ENCODE peak calls at places on chromosomes 13 and 19, in seven cellular contexts. N is ovary, D is tibial nerve, Q is right lobe of liver, Z is breast epithelium, C is IMR-90, K is H1. G is an unnamed sample.
A peak's percentile ranks its signal among the peaks of the same experiment; 100 is the strongest.

GRCh38 chr13:34578471-34578870 is 363.6 kb upstream of the NBEA start:
- DNase-seq in Z (peak; percentile 32), C (no peak), N (no peak), K (no peak), D (no peak), Q (no peak), G (no peak)

GRCh38 chr13:81639984-81640582 is 1299.2 kb upstream of the SPRY2 start:
- DNase-seq in Q (no peak), C (no peak), K (no peak), N (no peak), Z (no peak), D (no peak), G (peak; percentile 65)

GRCh38 chr19:19113040-19113541 is 25.2 kb downstream of the TMEM161A start:
- DNase-seq in N (no peak), D (no peak), C (peak; percentile 74), K (no peak), Q (peak; percentile 44), Z (no peak), G (no peak)

GRCh38 chr13:80979035-80979641 is 638.2 kb upstream of the SPRY2 start:
- DNase-seq in K (peak; percentile 15), D (no peak), C (peak; percentile 54), N (no peak), Z (no peak), Q (peak; percentile 55), G (peak; percentile 71)

GRCh38 chr13:44283598-44283997 is 90.0 kb upstream of the SERP2 start:
- DNase-seq in C (no peak), Z (no peak), N (no peak), D (no peak), K (no peak), Q (no peak), G (no peak)

GRCh38 chr13:34391071-34391470 is 551.0 kb upstream of the NBEA start:
- DNase-seq in Z (no peak), C (peak; percentile 5), N (no peak), D (no peak), Q (no peak), K (no peak), G (no peak)

GRCh38 chr13:113485545-113485944 is 5.0 kb downstream of the DCUN1D2 start:
- DNase-seq in Q (no peak), C (no peak), N (no peak), K (no peak), D (no peak), Z (no peak), G (no peak)

GRCh38 chr19:10979950-10980349 is 19.1 kb downstream of the SMARCA4 start:
- DNase-seq in N (no peak), Q (no peak), C (no peak), Z (no peak), K (no peak), D (no peak), G (no peak)

GRCh38 chr13:23899555-23899954 is 2.3 kb upstream of the C1QTNF9B start:
- DNase-seq in Z (no peak), C (peak; percentile 74), N (no peak), D (no peak), Q (no peak), K (no peak), G (peak; percentile 63)

GRCh38 chr13:26022538-26023292 is 29.1 kb downstream of the SHISA2 start:
- DNase-seq in Z (peak; percentile 73), K (no peak), N (no peak), Q (no peak), C (peak; percentile 47), D (no peak), G (peak; percentile 58)

GRCh38 chr19:35901055-35901644 is 810 bp upstream of the NFKBID start:
- DNase-seq in N (no peak), Z (no peak), C (peak; percentile 51), D (no peak), K (no peak), Q (no peak), G (no peak)

DNA sequence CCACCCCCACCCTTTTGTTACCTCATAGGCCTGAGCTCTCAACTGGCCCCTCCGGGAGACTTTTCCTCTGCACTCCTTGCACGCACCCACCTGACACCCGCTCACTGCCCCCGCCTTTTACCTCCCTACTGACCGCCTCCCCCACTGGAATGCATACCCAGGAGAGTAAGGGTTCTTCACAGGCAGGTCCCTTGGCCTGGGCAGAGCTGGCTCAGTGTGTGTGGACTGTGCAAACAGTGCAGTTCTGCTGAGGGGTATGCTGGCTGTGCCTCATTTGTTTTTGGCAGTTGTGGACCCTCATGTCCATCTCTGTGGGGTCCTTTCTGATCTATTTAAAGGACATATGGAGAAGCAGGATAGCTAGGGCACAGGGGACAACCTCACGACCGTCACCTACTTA is 5.0 kb downstream of the ZSCAN18 start:
- DNase-seq in C (no peak), N (no peak), Z (no peak), K (no peak), Q (no peak), D (no peak), G (no peak)
- H3K9me3 ChIP-seq in C (peaks cover 67% of the 10 kb centered on the region), N (peaks cover 19% of the 10 kb centered on the region), Z (peaks cover 62% of the 10 kb centered on the region), K (no peaks in the 10 kb centered on the region), Q (no peaks in the 10 kb centered on the region), D (no peaks in the 10 kb centered on the region), G (no peaks in the 10 kb centered on the region)

DNA sequence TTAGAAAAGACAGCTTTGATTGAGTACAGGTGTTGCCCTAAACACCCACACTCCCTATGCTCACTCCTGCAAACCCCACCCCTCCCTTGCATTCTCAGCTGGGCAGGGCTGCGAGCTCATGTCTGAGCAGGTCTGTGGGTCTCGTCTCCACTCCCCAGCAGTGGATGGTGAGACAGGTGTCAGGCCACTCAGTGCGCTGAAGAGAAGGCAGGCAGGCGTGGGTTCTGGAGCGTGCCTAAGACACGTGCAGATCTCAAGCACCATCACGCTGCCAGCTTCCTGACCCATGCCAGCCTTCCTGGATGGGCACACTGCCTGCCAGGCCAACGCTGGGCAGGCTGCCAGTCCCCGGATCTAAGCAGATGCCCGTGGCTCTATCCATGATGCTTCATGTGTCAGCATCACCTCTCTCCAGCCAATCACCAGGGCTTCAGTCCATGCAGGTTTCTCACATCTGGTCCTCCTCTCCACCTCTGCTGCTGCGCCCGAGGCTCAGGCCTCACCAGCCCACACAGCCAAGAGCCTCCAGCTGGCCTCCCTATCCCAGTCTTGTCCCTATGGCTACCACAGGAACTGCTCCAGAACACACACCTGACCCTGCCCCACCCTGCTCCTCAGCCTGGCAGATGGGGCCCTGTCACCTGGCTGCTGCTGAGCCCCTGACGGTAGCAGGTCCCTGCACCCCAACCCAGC is 42.6 kb downstream of the EPS15L1 start:
- DNase-seq in D (no peak), N (no peak), Z (peak; percentile 59), Q (peak; percentile 86), C (no peak), K (no peak), G (peak; percentile 59)
- TF ChIP-seq POLR2A in D (no peak), N (no peak), Z (no peak), Q (no peak), C (no peak), K (no peak), G (no peak)

GRCh38 chr19:29105629-29106352 is 107.2 kb downstream of the UQCRFS1 start:
- DNase-seq in D (no peak), Q (no peak), Z (no peak), N (no peak), K (no peak), C (no peak), G (no peak)
- H3K27me3 ChIP-seq in D (no peaks in the 10 kb centered on the region), Q (no peaks in the 10 kb centered on the region), Z (no peaks in the 10 kb centered on the region), N (no peaks in the 10 kb centered on the region), K (no peaks in the 10 kb centered on the region), C (no peaks in the 10 kb centered on the region), G (no peaks in the 10 kb centered on the region)

DNA sequence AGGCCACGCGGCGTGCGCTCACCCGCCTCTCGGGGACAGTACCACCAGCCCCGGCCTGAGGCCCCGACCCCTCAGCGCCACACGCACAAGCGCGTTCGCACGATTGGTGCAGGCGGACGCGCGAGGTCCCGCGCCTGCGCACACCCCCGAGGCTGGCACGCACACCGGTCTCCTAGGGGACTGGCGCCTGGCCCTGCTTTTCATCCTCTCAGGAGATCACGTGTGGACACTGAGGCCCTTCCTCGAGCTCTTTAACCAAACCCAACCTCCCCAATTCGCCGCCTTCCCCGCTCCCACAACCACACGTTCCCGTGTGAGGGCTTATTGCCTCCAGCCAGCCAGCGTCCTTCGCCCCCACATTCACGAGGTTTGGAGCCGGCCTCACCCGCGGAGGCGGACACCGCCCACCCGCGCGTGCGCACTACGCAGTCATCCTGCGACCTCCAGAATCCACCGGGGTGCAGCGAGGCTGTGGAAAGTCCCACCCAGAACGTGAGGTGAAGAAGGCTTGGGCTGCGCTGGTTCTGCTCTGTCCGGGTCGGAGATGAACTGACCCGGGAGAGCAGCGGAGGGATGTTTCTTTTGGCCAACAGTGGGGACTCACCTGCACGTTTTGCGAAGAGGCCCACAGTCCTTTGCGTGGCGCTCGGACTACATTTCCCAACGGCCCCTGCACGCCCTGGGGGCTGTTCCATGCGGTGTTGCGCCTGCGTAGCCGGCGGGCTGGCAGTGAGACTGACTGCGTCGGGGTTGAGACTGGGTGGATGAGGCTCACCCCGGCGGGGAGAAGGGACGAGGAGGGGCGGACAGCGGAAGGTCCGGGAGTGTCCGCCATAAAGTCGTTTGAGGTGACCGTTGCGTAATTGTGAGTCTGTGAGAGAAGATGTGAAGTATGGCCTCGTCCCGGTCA is 539 bp upstream of the ZNF667 start:
- DNase-seq in K (peak; percentile 39), C (peak; percentile 91), Q (peak; percentile 87), D (peak; percentile 63), N (peak; percentile 92), Z (peak; percentile 87), G (peak; percentile 95)
- H3K9me3 ChIP-seq in K (no peaks in the 10 kb centered on the region), C (peaks cover 18% of the 10 kb centered on the region), Q (peaks cover 18% of the 10 kb centered on the region), D (peaks cover 6% of the 10 kb centered on the region), N (peaks cover 27% of the 10 kb centered on the region), Z (peaks cover 54% of the 10 kb centered on the region), G (no peaks in the 10 kb centered on the region)

DNA sequence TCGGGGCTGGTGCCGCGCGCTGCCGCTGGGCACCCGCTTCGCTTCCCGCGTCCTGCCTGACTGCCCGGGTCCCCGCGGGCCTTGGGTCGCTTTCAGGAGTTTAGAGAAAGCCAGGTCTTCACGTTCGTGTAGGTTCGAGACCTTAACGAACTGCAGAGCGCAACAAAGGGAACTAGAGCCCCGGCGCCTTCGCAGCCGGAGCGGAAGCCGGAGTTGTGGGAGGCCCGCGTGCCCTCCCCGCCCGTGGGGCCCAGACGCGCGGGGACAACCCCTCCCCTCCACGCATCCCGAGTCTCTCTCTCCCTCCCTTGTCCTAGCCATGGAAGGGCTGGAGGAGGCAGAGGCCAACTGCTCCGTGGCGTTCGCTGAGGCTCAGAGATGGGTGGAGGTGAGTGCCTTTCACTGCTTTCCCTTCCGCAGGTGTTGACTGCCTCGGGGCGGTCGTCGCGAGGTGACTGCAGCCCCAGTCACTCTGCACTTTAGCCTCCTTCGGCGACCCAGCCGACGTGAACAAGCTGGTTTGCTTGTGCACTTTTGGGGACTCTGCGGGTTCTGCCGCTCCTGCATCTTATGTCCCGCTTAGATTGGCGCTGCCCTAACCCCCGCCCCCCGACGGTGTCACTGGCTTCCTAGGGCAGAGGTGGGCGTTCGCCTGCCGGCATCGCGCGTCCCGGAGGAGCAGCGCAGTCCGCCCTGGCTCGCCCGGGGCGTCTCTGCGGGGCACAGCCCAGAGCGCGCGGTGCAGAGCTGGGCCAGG is 387 bp downstream of the LMO7 start:
- DNase-seq in Z (no peak), K (no peak), D (no peak), N (peak; percentile 44), Q (no peak), C (peak; percentile 46), G (no peak)
- TF ChIP-seq POLR2A in Z (no peak), K (peak; percentile 33), D (peak; percentile 37), N (no peak), Q (no peak), C (no peak), G (no peak)

G was measured in testis.